ENCODE peak calls at places on chromosome 21, in nine cellular contexts. M, F, K, A, X, B, I, Q and O are unnamed samples.
A peak's percentile ranks its signal among the peaks of the same experiment; 100 is the strongest.

GRCh38 chr21:38311765-38312164 is 55.0 kb downstream of the KCNJ15 start:
- DNase-seq in M (peak; percentile 29), K (no peak), Q (no peak), F (no peak), X (no peak), A (no peak), B (no peak), I (no peak), O (no peak)

GRCh38 chr21:46118305-46118870 is 20.5 kb downstream of the COL6A2 start:
- DNase-seq in Q (no peak), A (no peak), I (no peak), F (no peak), B (no peak), M (no peak), K (no peak), X (no peak), O (peak; percentile 4)

GRCh38 chr21:41164981-41165650 is 2.8 kb upstream of the BACE2 start:
- DNase-seq in X (peak; percentile 82), Q (no peak), I (peak; percentile 26), K (no peak), F (no peak), M (peak; percentile 32), B (peak; percentile 80), A (peak; percentile 18), O (no peak)

GRCh38 chr21:46492851-46493250 is 34.2 kb downstream of the DIP2A start:
- DNase-seq in A (no peak), M (no peak), I (no peak), X (no peak), Q (no peak), K (no peak), B (no peak), F (no peak), O (no peak)

GRCh38 chr21:46352913-46353312 is 29.0 kb downstream of the PCNT start:
- DNase-seq in I (no peak), A (no peak), M (no peak), X (no peak), K (no peak), F (no peak), B (no peak), Q (no peak), O (no peak)

GRCh38 chr21:38802050-38803026 is 3.4 kb upstream of the ETS2 start:
- DNase-seq in Q (no peak), F (no peak), B (no peak), M (no peak), K (no peak), I (no peak), A (no peak), X (no peak), O (no peak)

GRCh38 chr21:22044431-22044830 is 1046.2 kb downstream of the NCAM2 start:
- DNase-seq in M (no peak), X (no peak), F (no peak), Q (no peak), I (no peak), A (no peak), B (no peak), K (no peak), O (no peak)

GRCh38 chr21:46126321-46127238 is 28.7 kb downstream of the COL6A2 start:
- DNase-seq in K (no peak), M (no peak), X (no peak), I (peak; percentile 51), Q (no peak), F (no peak), B (no peak), A (no peak), O (peak; percentile 10)

GRCh38 chr21:22342855-22343254 is 1344.6 kb downstream of the NCAM2 start:
- DNase-seq in M (no peak), B (no peak), X (no peak), K (peak; percentile 28), I (no peak), A (no peak), F (no peak), Q (no peak), O (no peak)

GRCh38 chr21:28615276-28615675 is 377.4 kb downstream of the LTN1 start:
- DNase-seq in F (no peak), X (no peak), A (peak; percentile 25), K (no peak), I (no peak), B (no peak), M (peak; percentile 73), Q (no peak), O (no peak)

GRCh38 chr21:29181799-29182470 is 51.5 kb downstream of the MAP3K7CL start:
- DNase-seq in F (no peak), Q (peak; percentile 73), X (peak; percentile 90), M (peak; percentile 91), I (no peak), K (peak; percentile 30), A (peak; percentile 95), B (no peak), O (no peak)

GRCh38 chr21:29351691-29352090 is 53.0 kb downstream of the BACH1 start:
- DNase-seq in I (no peak), X (no peak), B (no peak), A (peak; percentile 42), K (no peak), F (no peak), M (peak; percentile 66), Q (peak; percentile 78), O (no peak)

GRCh38 chr21:42120904-42121535 is 49.9 kb downstream of the UMODL1 start:
- DNase-seq in I (no peak), Q (no peak), M (no peak), B (no peak), K (no peak), A (no peak), F (no peak), X (no peak), O (no peak)

GRCh38 chr21:38273745-38274544 is 17.2 kb downstream of the KCNJ15 start:
- DNase-seq in M (no peak), X (no peak), K (no peak), F (no peak), I (no peak), A (peak; percentile 72), Q (peak; percentile 63), B (no peak), O (no peak)

GRCh38 chr21:37005548-37006242 is 807 bp upstream of the RIPPLY3 start:
- DNase-seq in F (no peak), A (no peak), I (no peak), K (no peak), M (no peak), Q (no peak), X (no peak), B (no peak), O (no peak)
- H3K27me3 ChIP-seq in F (peaks cover 2% of the 10 kb centered on the region), A (peaks cover 16% of the 10 kb centered on the region), I (peaks cover 18% of the 10 kb centered on the region), K (no peaks in the 10 kb centered on the region), M (no peaks in the 10 kb centered on the region), Q (peaks cover 31% of the 10 kb centered on the region), X (peaks cover 26% of the 10 kb centered on the region), B (peaks cover 15% of the 10 kb centered on the region), O (peaks cover 4% of the 10 kb centered on the region)

GRCh38 chr21:14072761-14073535 is 137.8 kb downstream of the LIPI start:
- DNase-seq in Q (no peak), X (no peak), K (no peak), A (no peak), B (no peak), I (peak; percentile 50), M (no peak), F (no peak), O (no peak)

GRCh38 chr21:14070968-14071367 is 139.8 kb downstream of the LIPI start:
- DNase-seq in X (no peak), A (no peak), B (no peak), Q (no peak), K (no peak), M (no peak), F (no peak), I (peak; percentile 22), O (no peak)

GRCh38 chr21:14073615-14074014 is 137.1 kb downstream of the LIPI start:
- DNase-seq in F (no peak), M (no peak), Q (no peak), X (no peak), B (no peak), K (no peak), I (no peak), A (no peak), O (no peak)

GRCh38 chr21:14070049-14070893 is 140.5 kb downstream of the LIPI start:
- DNase-seq in F (no peak), K (no peak), Q (no peak), A (no peak), X (no peak), I (peak; percentile 40), M (no peak), B (no peak), O (peak; percentile 81)

DNA sequence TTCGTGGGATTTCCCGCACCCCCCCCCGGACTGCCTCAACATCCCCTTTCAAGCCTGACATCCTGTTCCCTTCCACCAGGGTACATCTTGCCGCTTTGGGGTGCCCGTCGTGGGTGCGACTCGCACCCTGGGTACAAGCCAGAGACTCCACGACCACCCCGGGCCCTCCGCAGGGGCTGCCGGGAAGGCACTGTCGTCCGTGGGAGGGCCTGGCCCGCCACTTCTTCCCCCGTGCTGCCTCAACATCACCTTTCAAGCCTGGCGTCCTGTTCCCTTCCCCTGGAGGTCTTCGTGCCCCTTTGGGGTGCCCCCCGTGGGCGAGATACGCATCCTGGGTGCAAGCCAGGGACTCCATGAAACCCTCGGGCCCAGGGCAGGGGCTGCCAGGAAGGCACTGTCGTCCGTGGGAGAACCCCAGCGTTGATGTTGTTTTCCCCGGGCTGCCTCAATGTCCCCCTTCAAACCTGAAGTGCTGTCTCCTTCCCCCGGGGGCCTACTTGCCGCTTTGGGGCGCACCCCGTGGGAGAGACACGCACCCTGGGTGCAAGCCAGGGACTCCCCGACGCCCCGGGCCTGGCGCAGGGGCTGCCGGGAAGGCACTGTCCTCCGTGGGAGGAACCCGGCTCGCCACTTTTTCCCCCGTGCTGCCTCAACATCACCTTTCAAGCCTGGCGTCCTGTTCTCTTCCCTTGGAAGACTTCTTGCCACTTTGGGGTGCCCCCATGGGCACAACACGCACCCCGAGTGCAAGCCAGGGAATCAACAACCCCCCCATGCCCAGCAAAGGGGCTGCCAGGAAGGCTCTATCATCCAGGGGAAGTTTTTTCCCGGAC is 138.6 kb downstream of the LIPI start:
- DNase-seq in Q (no peak), X (no peak), I (peak; percentile 26), B (no peak), F (no peak), K (no peak), A (no peak), M (no peak), O (no peak)
- H3K9me3 ChIP-seq in Q (peaks cover 68% of the 10 kb centered on the region), X (peaks cover 3% of the 10 kb centered on the region), I (peaks cover 22% of the 10 kb centered on the region), B (no peaks in the 10 kb centered on the region), F (no peaks in the 10 kb centered on the region), K (no peaks in the 10 kb centered on the region), A (no peaks in the 10 kb centered on the region), M (no peaks in the 10 kb centered on the region), O (no peaks in the 10 kb centered on the region)

DNA sequence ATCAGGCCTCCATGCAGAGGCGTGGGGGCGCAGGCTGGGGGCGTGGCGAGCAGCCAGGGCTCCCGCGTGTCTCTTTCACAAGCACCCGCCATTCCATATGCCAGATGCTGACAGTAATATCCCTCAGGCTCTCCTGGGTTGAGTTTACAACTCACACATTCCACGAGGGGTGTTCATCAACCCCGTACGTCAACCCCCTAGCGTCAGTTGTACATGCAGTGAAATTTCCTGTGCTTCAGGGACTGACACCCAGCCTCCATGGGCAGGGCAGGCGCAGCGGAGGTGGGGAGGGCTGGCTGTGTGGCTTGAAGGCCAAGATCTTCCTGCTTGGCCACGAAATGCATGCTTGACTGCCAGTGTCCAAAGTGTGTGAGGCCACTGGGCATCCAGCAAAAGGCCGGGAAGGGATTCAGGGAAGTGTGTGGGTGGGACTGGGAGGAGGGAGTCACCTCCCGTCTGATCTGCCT is 33.6 kb downstream of the CLIC6 start:
- DNase-seq in Q (peak; percentile 90), M (peak; percentile 99), F (no peak), A (peak; percentile 89), B (no peak), X (no peak), K (no peak), I (peak; percentile 28), O (no peak)
- H3K4me3 ChIP-seq in Q (no peak overlapping the region), M (peak overlapping the region; percentile 50), F (no peak overlapping the region), A (no peak overlapping the region), B (no peak overlapping the region), X (no peak overlapping the region), K (no peak overlapping the region), I (no peak overlapping the region), O (no peak overlapping the region)

GRCh38 chr21:31875424-31876097 is 2.7 kb downstream of the HUNK start:
- DNase-seq in Q (no peak), I (no peak), B (no peak), F (no peak), A (no peak), M (peak; percentile 64), X (no peak), K (no peak), O (no peak)
- H3K27me3 ChIP-seq in Q (peaks cover 34% of the 10 kb centered on the region), I (peaks cover 76% of the 10 kb centered on the region), B (peaks cover 7% of the 10 kb centered on the region), F (peaks cover 18% of the 10 kb centered on the region), A (peaks cover 13% of the 10 kb centered on the region), M (no peaks in the 10 kb centered on the region), X (peaks cover 24% of the 10 kb centered on the region), K (peaks cover 6% of the 10 kb centered on the region), O (no peaks in the 10 kb centered on the region)